ENCODE peak calls at places on chromosome 9, in five cellular contexts. K, M, C, N and G are unnamed samples.

GRCh38 chr9:129309906-129310305 is 131.8 kb upstream of the IER5L start:
- DNase-seq in K (no peak), M (no peak), C (no peak), N (no peak), G (no peak)

GRCh38 chr9:120065151-120065550 is 514.8 kb downstream of the CDK5RAP2 start:
- DNase-seq in K (no peak), M (no peak), C (no peak), N (no peak), G (no peak)

GRCh38 chr9:2126331-2126789 is 111.2 kb downstream of the SMARCA2 start:
- DNase-seq in K (no peak), M (no peak), C (no peak), N (peak; percentile 75), G (no peak)

GRCh38 chr9:73095425-73095824 is 56.2 kb upstream of the ANXA1 start:
- DNase-seq in K (no peak), M (no peak), C (no peak), N (no peak), G (no peak)

GRCh38 chr9:78909566-78909965 is 612.6 kb downstream of the PSAT1 start:
- DNase-seq in K (no peak), M (no peak), C (no peak), N (no peak), G (peak; percentile 51)

GRCh38 chr9:111815200-111816070 is 20.7 kb upstream of the SHOC1 start:
- DNase-seq in K (no peak), M (no peak), C (no peak), N (no peak), G (no peak)

GRCh38 chr9:14031015-14031414 is 282.9 kb downstream of the NFIB start:
- DNase-seq in K (no peak), M (no peak), C (no peak), N (peak; percentile 97), G (no peak)

GRCh38 chr9:72897069-72897649 is 55.7 kb downstream of the ALDH1A1 start:
- DNase-seq in K (no peak), M (no peak), C (no peak), N (no peak), G (no peak)

GRCh38 chr9:95096381-95096780 is 221.1 kb downstream of the FANCC start:
- DNase-seq in K (no peak), M (no peak), C (no peak), N (no peak), G (no peak)

GRCh38 chr9:2809692-2810423 is 34.0 kb downstream of the PUM3 start:
- DNase-seq in K (peak; percentile 95), M (no peak), C (peak; percentile 50), N (peak; percentile 96), G (peak; percentile 14)

GRCh38 chr9:19517202-19517942 is 108.6 kb downstream of the ACER2 start:
- DNase-seq in K (no peak), M (no peak), C (no peak), N (peak; percentile 10), G (peak; percentile 20)

GRCh38 chr9:32899181-32899580 is 102.2 kb downstream of the APTX start:
- DNase-seq in K (no peak), M (no peak), C (no peak), N (no peak), G (no peak)

GRCh38 chr9:125189011-125189360 is 617 bp downstream of the PPP6C start:
- DNase-seq in K (no peak), M (peak; percentile 35), C (no peak), N (no peak), G (peak; percentile 4)

GRCh38 chr9:84153885-84154284 is 173.3 kb downstream of the RMI1 start:
- DNase-seq in K (no peak), M (no peak), C (no peak), N (peak; percentile 56), G (peak; percentile 16)

GRCh38 chr9:28166179-28166578 is 592.9 kb upstream of the C9orf72 start:
- DNase-seq in K (no peak), M (no peak), C (no peak), N (no peak), G (no peak)

GRCh38 chr9:124349675-124350484 is 65.4 kb downstream of the PSMB7 start:
- DNase-seq in K (no peak), M (no peak), C (no peak), N (no peak), G (no peak)

GRCh38 chr9:107269254-107269653 is 13.8 kb upstream of the RAD23B start:
- DNase-seq in K (no peak), M (no peak), C (no peak), N (no peak), G (no peak)

GRCh38 chr9:131216806-131217205 is 59.5 kb downstream of the FAM78A start:
- DNase-seq in K (no peak), M (no peak), C (no peak), N (no peak), G (no peak)

GRCh38 chr9:137795156-137795666 is 82.4 kb upstream of the CACNA1B start:
- DNase-seq in K (no peak), M (no peak), C (no peak), N (no peak), G (no peak)

GRCh38 chr9:107176701-107177100 is 106.4 kb upstream of the RAD23B start:
- DNase-seq in K (no peak), M (no peak), C (no peak), N (peak; percentile 64), G (no peak)

GRCh38 chr9:96345551-96345950 is 38.0 kb downstream of the SLC35D2 start:
- DNase-seq in K (no peak), M (no peak), C (no peak), N (no peak), G (no peak)

GRCh38 chr9:136922540-136922939 is 22.0 kb downstream of the FBXW5 start:
- DNase-seq in K (no peak), M (no peak), C (no peak), N (no peak), G (no peak)

GRCh38 chr9:118609355-118610044 is 759.7 kb downstream of the BRINP1 start:
- DNase-seq in K (no peak), M (peak; percentile 48), C (peak; percentile 18), N (peak; percentile 35), G (peak; percentile 70)

GRCh38 chr9:85742630-85742928 is 825 bp upstream of the AGTPBP1 start:
- DNase-seq in K (peak; percentile 18), M (peak; percentile 44), C (no peak), N (peak; percentile 74), G (peak; percentile 66)

GRCh38 chr9:85743290-85744128 is 1.8 kb upstream of the AGTPBP1 start:
- DNase-seq in K (peak; percentile 79), M (peak; percentile 88), C (peak; percentile 27), N (peak; percentile 75), G (peak; percentile 75)

GRCh38 chr9:85741112-85741874 is 461 bp downstream of the AGTPBP1 start:
- DNase-seq in K (no peak), M (peak; percentile 38), C (peak; percentile 28), N (peak; percentile 30), G (peak; percentile 45)

GRCh38 chr9:85740821-85741111 is 988 bp downstream of the AGTPBP1 start:
- DNase-seq in K (no peak), M (peak; percentile 21), C (no peak), N (peak; percentile 33), G (peak; percentile 40)

GRCh38 chr9:85741875-85742629 is at the start of gene AGTPBP1:
- DNase-seq in K (peak; percentile 31), M (peak; percentile 89), C (peak; percentile 64), N (peak; percentile 93), G (peak; percentile 94)
- TF ChIP-seq CTCF in K (no peak), M (no peak), C (no peak), N (peak; percentile 5), G (no peak)

DNA sequence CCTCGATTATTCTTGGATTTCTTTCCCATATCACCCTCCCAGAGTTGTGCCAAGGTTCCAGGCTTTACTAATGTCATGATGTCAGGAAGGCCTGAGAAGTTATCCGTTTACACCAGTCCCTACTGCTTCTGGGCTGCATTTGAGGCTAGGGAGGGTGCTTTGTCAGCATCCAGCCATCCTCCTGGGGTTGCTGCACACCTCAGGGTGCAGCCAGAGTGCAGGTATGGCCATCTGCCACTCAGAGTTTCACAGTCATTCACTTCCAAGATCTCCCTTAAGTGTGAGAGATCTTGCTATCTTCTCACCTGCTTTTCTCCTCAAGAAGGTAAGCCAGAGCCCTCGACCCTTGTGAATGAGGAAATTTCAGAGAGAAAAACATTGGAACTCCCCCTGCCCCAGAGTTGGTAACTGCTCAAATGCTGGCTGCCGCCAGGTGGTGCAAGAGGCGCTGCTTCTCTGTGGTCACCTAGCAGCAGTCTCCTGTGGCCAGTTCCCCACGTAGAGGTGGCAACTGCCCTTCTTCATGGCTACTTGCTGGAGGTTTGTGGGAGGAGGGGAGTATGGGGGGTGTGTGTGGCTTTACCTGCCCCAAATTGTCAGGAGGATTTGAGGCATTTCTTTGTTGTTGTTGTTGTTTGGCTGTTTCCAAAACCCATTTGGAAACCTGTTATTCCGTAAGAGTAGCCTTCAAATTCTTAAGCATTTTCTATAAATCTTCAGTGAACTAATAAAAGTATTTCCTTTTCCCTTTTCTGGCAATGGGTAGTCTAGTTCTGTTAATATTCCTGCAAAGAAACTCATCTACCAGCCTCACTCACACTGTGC is 259.6 kb upstream of the DMRT1 start:
- DNase-seq in K (no peak), M (no peak), C (no peak), N (no peak), G (peak; percentile 44)
- TF ChIP-seq CTCF in K (peak; percentile 65), M (no peak), C (peak; percentile 49), N (no peak), G (peak; percentile 24)

GRCh38 chr9:25681270-25681669 is 3.0 kb upstream of the TUSC1 start:
- DNase-seq in K (peak; percentile 74), M (no peak), C (no peak), N (peak; percentile 81), G (peak; percentile 73)

GRCh38 chr9:25677301-25678146 is 720 bp downstream of the TUSC1 start:
- DNase-seq in K (peak; percentile 7), M (peak; percentile 70), C (peak; percentile 28), N (peak; percentile 78), G (peak; percentile 86)

GRCh38 chr9:25678846-25679360 is 659 bp upstream of the TUSC1 start:
- DNase-seq in K (no peak), M (peak; percentile 20), C (no peak), N (no peak), G (peak; percentile 37)

GRCh38 chr9:25678147-25678666 is at the start of gene TUSC1:
- DNase-seq in K (peak; percentile 53), M (peak; percentile 76), C (peak; percentile 19), N (peak; percentile 81), G (peak; percentile 90)
- TF ChIP-seq CTCF in K (no peak), M (no peak), C (no peak), N (no peak), G (no peak)

GRCh38 chr9:127792417-127793031 is 6.7 kb downstream of the CDK9 start:
- DNase-seq in K (no peak), M (no peak), C (no peak), N (no peak), G (no peak)

GRCh38 chr9:127790094-127790855 is 4.4 kb downstream of the CDK9 start:
- DNase-seq in K (no peak), M (no peak), C (no peak), N (no peak), G (no peak)

GRCh38 chr9:127789179-127789578 is 3.3 kb downstream of the CDK9 start:
- DNase-seq in K (no peak), M (no peak), C (no peak), N (no peak), G (no peak)

GRCh38 chr9:127793093-127793708 is 7.4 kb downstream of the CDK9 start:
- DNase-seq in K (no peak), M (no peak), C (no peak), N (no peak), G (no peak)

DNA sequence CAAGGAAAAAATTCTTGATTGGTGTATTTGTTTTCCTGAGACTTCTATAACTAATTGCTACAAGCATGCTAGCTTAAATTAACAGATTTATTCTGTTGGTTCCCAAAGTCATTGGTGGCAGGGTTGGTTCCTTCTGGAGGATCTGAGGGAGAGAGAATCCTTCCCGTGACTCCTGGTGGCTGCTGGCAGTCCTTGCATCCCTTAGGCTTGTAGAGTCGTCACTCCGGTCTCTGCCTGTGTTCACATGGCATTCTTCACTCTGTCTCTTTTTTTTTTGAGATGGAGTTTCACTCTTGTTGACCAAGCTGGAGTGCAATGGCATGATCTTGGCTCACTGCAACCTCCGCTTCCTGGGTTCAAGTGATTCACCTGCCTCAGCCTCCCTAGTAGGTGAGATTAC is 5.3 kb downstream of the CDK9 start:
- DNase-seq in K (no peak), M (no peak), C (no peak), N (no peak), G (no peak)
- TF ChIP-seq CTCF in K (no peak), M (no peak), C (no peak), N (no peak), G (no peak)